ENCODE peak calls at places on chromosomes 16 and 17, in six cellular contexts. Z is left ventricle myocardium inferior, F is A549, L is left lung, H is IMR-90, U is colonic mucosa. K is an unnamed sample.

GRCh38 chr17:83034525-83034924 is 44.9 kb upstream of the METRNL start:
- DNase-seq in Z (no peak), H (no peak), L (no peak), F (no peak), U (no peak), K (no peak)

GRCh38 chr16:14268073-14268472 is 197.0 kb downstream of the MRTFB start:
- DNase-seq in H (no peak), F (no peak), U (no peak), L (no peak), Z (no peak), K (no peak)

GRCh38 chr17:47806913-47807255 is 14.7 kb downstream of the OSBPL7 start:
- DNase-seq in L (no peak), H (no peak), F (no peak), U (no peak), Z (no peak), K (no peak)

GRCh38 chr16:23082161-23082788 is 67.0 kb downstream of the USP31 start:
- DNase-seq in L (no peak), U (no peak), F (peak), H (no peak), Z (no peak), K (no peak)

GRCh38 chr17:53619025-53619424 is 203.7 kb upstream of the KIF2B start:
- DNase-seq in Z (no peak), U (no peak), L (no peak), F (no peak), H (no peak), K (no peak)

GRCh38 chr17:45294506-45294905 is 22.3 kb downstream of the MAP3K14 start:
- DNase-seq in L (no peak), U (no peak), H (peak), Z (peak), F (no peak), K (no peak)

GRCh38 chr17:10072556-10072955 is 125.8 kb downstream of the GAS7 start:
- DNase-seq in L (no peak), H (no peak), Z (no peak), F (no peak), U (no peak), K (no peak)

GRCh38 chr16:30844346-30844670 is 49.6 kb downstream of the BCL7C start:
- DNase-seq in U (no peak), Z (no peak), L (no peak), H (no peak), F (no peak), K (no peak)

GRCh38 chr16:21301895-21302291 is 23.8 kb upstream of the CRYM start:
- DNase-seq in U (no peak), L (no peak), F (no peak), H (peak), Z (no peak), K (no peak)

GRCh38 chr16:16073884-16074781 is 124.7 kb downstream of the ABCC1 start:
- DNase-seq in F (peak), Z (no peak), U (no peak), H (peak), L (peak), K (no peak)

GRCh38 chr16:15494231-15494630 is 59.8 kb downstream of the BMERB1 start:
- DNase-seq in U (no peak), F (peak), H (peak), L (no peak), Z (no peak), K (no peak)

GRCh38 chr17:17131876-17132275 is 74.3 kb downstream of the PLD6 start:
- DNase-seq in H (no peak), F (no peak), U (no peak), Z (no peak), L (peak), K (no peak)

GRCh38 chr17:7651097-7651958 is 602 bp downstream of the ATP1B2 start:
- DNase-seq in H (no peak), L (no peak), Z (no peak), F (no peak), U (no peak), K (no peak)

GRCh38 chr17:51796026-51796425 is 362.5 kb downstream of the CA10 start:
- DNase-seq in U (no peak), L (no peak), Z (no peak), F (no peak), H (no peak), K (no peak)

GRCh38 chr16:54282202-54282922 is 4.2 kb downstream of the IRX3 start:
- DNase-seq in Z (peak), H (no peak), L (peak), F (peak), U (peak), K (peak)

GRCh38 chr17:42101513-42102292 is 3.4 kb upstream of the ZNF385C start:
- DNase-seq in U (peak), F (peak), H (peak), Z (peak), L (peak), K (peak)

GRCh38 chr16:51556694-51557327 is 405.7 kb upstream of the SALL1 start:
- DNase-seq in L (no peak), U (no peak), F (peak), Z (no peak), H (peak), K (no peak)

GRCh38 chr17:38590988-38591758 is 14.6 kb downstream of the SRCIN1 start:
- DNase-seq in Z (no peak), H (no peak), U (no peak), F (no peak), L (no peak), K (no peak)

GRCh38 chr16:56801762-56802161 is 63.2 kb upstream of the SLC12A3 start:
- DNase-seq in H (no peak), Z (no peak), F (no peak), U (no peak), L (no peak), K (no peak)

DNA sequence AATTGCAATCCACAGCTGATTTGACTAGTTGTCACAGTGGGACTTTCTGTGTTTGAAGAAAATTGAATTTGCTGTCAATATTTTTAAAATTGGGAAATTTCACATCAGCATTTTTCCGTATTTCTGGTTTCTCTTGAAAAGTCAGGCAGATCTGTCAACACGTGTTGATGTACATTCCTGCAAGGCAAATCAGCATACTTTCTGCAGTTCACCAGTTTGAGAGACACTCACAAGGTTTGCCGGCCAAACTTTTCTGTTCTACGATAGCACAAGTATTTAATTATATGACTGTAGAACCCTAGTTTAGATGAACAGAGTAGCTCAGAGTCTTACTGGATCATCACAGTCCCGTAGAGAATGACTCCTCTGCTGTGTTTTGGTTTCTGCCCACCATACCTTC is 102.0 kb downstream of the ADAMTS18 start:
- DNase-seq in F (no peak), H (no peak), U (no peak), Z (no peak), L (no peak), K (no peak)
- TF ChIP-seq CTCF in F (no peak), H (no peak), U (no peak), Z (no peak), L (no peak), K (no peak)

GRCh38 chr16:67483150-67483549 is at the start of gene AGRP:
- DNase-seq in L (no peak), F (no peak), U (no peak), Z (no peak), H (no peak), K (no peak)

GRCh38 chr16:67480833-67481560 is at the start of gene ATP6V0D1:
- DNase-seq in U (peak), L (peak), H (peak), Z (peak), F (peak), K (peak)

GRCh38 chr16:67481561-67482259 is 753 bp upstream of the ATP6V0D1 start:
- DNase-seq in F (no peak), H (peak), U (peak), L (no peak), Z (peak), K (no peak)

GRCh38 chr16:67483731-67484525 is 581 bp upstream of the AGRP start:
- DNase-seq in U (no peak), F (no peak), H (peak), L (no peak), Z (no peak), K (no peak)

GRCh38 chr16:67482260-67482924 is 955 bp downstream of the AGRP start:
- DNase-seq in L (peak), F (no peak), Z (no peak), H (no peak), U (peak), K (no peak)
- H3K27ac ChIP-seq in L (peak), F (peak), Z (peak), H (peak), U (no peak), K (peak)

GRCh38 chr17:2093349-2093748 is 38.4 kb downstream of the HIC1 start:
- DNase-seq in H (no peak), F (no peak), Z (no peak), U (no peak), L (no peak), K (no peak)

GRCh38 chr17:2090804-2091534 is 36.1 kb downstream of the HIC1 start:
- DNase-seq in Z (peak), U (peak), L (no peak), F (peak), H (peak), K (no peak)

GRCh38 chr17:2095536-2095910 is 40.6 kb downstream of the HIC1 start:
- DNase-seq in H (no peak), F (no peak), Z (no peak), U (no peak), L (no peak), K (no peak)

GRCh38 chr17:2092253-2092652 is 37.4 kb downstream of the HIC1 start:
- DNase-seq in H (no peak), Z (no peak), U (no peak), L (no peak), F (no peak), K (no peak)

GRCh38 chr17:2094891-2095535 is 40.1 kb downstream of the HIC1 start:
- DNase-seq in F (peak), Z (peak), U (no peak), H (peak), L (no peak), K (no peak)
- TF ChIP-seq CTCF in F (no peak), Z (peak), U (peak), H (peak), L (peak), K (peak)

GRCh38 chr16:58733671-58734458 is at the start of gene GOT2:
- DNase-seq in L (peak), H (peak), Z (peak), U (peak), F (peak), K (peak)

GRCh38 chr16:58733248-58733670 is 857 bp downstream of the GOT2 start:
- DNase-seq in H (peak), Z (no peak), U (no peak), L (no peak), F (no peak), K (no peak)

GRCh38 chr16:58732545-58733247 is 1.4 kb downstream of the GOT2 start:
- DNase-seq in U (no peak), Z (no peak), F (no peak), H (peak), L (no peak), K (no peak)

GRCh38 chr16:58727796-58728568 is 6.1 kb downstream of the GOT2 start:
- DNase-seq in U (no peak), F (no peak), L (no peak), H (no peak), Z (no peak), K (no peak)

DNA sequence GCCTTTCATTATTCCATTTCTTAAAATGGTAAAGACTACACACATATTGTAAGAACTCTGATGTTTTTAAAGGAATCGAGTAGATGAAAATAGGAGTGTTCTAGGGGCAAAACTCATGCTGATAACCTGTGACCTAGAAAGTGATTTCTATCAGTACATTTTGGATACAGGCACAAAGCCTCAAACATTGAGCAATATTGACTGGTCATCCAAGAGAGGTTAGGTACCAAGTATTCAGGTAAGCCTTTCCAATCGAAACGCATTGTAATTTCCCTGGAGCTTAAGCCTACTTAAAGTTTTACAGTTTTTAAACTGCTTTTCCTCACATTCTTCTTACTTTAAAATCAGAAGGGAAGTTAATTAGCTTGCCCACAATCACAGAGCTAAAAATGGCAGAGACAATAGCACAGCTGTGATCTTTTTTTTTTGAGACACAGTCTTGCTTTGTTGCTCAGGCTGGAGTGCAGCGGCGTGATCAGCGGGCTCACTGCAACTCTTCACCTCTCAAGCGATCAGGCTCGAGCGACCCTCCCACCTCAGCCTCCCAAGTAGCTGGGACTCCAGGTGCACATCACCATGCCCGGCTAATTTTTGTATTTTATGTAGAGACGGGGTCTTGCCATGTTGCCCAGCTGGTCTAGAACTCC is 3.3 kb downstream of the GOT2 start:
- DNase-seq in H (no peak), F (no peak), Z (no peak), U (no peak), L (no peak), K (no peak)
- H3K27ac ChIP-seq in H (no peak), F (no peak), Z (peak), U (no peak), L (no peak), K (no peak)

K was measured in right atrium auricular region.